ENCODE peak calls at places on chromosomes 13 and 19, in six cellular contexts. V is upper lobe of left lung, T is H54, P is HepG2, C is ovary, K is transverse colon. U is an unnamed sample.

GRCh38 chr19:5436101-5436947 is 18.9 kb upstream of the ZNRF4 start:
- DNase-seq in V (peak; percentile 62), T (peak; percentile 89), P (no peak), C (no peak), K (no peak), U (no peak)

GRCh38 chr19:10074153-10074552 is 12.0 kb upstream of the SHFL start:
- DNase-seq in V (no peak), T (no peak), P (peak; percentile 60), C (no peak), K (no peak), U (no peak)

GRCh38 chr19:5903502-5904301 is at the start of gene NDUFA11:
- DNase-seq in V (peak; percentile 100), T (peak; percentile 86), P (peak; percentile 88), C (peak; percentile 97), K (peak; percentile 99), U (peak; percentile 99)

GRCh38 chr19:51094696-51095279 is 12.1 kb upstream of the KLK14 start:
- DNase-seq in V (no peak), T (peak; percentile 28), P (peak; percentile 13), C (peak; percentile 57), K (no peak), U (peak; percentile 56)

GRCh38 chr13:40387775-40388174 is 278.7 kb downstream of the FOXO1 start:
- DNase-seq in V (peak; percentile 7), T (no peak), P (no peak), C (no peak), K (no peak), U (no peak)

GRCh38 chr19:41795031-41795461 is 1.3 kb upstream of the CEACAM3 start:
- DNase-seq in V (no peak), T (no peak), P (peak; percentile 29), C (no peak), K (peak; percentile 63), U (peak; percentile 70)

GRCh38 chr13:64074989-64075474 is 2659.4 kb upstream of the PCDH20 start:
- DNase-seq in V (peak; percentile 24), T (peak; percentile 9), P (peak; percentile 7), C (no peak), K (no peak), U (no peak)

GRCh38 chr13:51336746-51337145 is 2.7 kb upstream of the SERPINE3 start:
- DNase-seq in V (no peak), T (no peak), P (no peak), C (no peak), K (no peak), U (peak; percentile 61)

GRCh38 chr19:32416749-32417469 is 11.3 kb downstream of the DPY19L3 start:
- DNase-seq in V (no peak), T (no peak), P (no peak), C (no peak), K (no peak), U (no peak)

GRCh38 chr13:96252903-96253302 is 163.0 kb downstream of the HS6ST3 start:
- DNase-seq in V (no peak), T (no peak), P (no peak), C (no peak), K (no peak), U (no peak)

GRCh38 chr19:32676186-32676894 is 692 bp downstream of the RGS9BP start:
- DNase-seq in V (peak; percentile 90), T (no peak), P (no peak), C (no peak), K (no peak), U (peak; percentile 30)

GRCh38 chr13:33363328-33363727 is 77.8 kb upstream of the STARD13 start:
- DNase-seq in V (no peak), T (no peak), P (no peak), C (no peak), K (no peak), U (no peak)

GRCh38 chr13:45773944-45774343 is 71.8 kb downstream of the CBY2 start:
- DNase-seq in V (no peak), T (no peak), P (no peak), C (no peak), K (no peak), U (no peak)

GRCh38 chr13:109209526-109209925 is 576.9 kb downstream of the IRS2 start:
- DNase-seq in V (no peak), T (no peak), P (no peak), C (no peak), K (no peak), U (no peak)

GRCh38 chr13:51803018-51803417 is 945 bp downstream of the DHRS12 start:
- DNase-seq in V (no peak), T (no peak), P (no peak), C (peak; percentile 55), K (no peak), U (no peak)

GRCh38 chr19:39386557-39386956 is 4.3 kb downstream of the PAF1 start:
- DNase-seq in V (no peak), T (no peak), P (no peak), C (no peak), K (no peak), U (no peak)

GRCh38 chr19:41535029-41535622 is 40.8 kb upstream of the CEACAM21 start:
- DNase-seq in V (no peak), T (no peak), P (no peak), C (no peak), K (no peak), U (no peak)

GRCh38 chr19:17184381-17184841 is 30.7 kb upstream of the USE1 start:
- DNase-seq in V (no peak), T (no peak), P (no peak), C (no peak), K (peak; percentile 26), U (no peak)

GRCh38 chr13:19810996-19811881 is 28.5 kb upstream of the PSPC1 start:
- DNase-seq in V (no peak), T (no peak), P (peak; percentile 10), C (no peak), K (no peak), U (no peak)

GRCh38 chr19:17136026-17136425 is 60.4 kb downstream of the MYO9B start:
- DNase-seq in V (no peak), T (no peak), P (no peak), C (no peak), K (no peak), U (no peak)

GRCh38 chr19:17027428-17027816 is 812 bp upstream of the CPAMD8 start:
- DNase-seq in V (no peak), T (no peak), P (no peak), C (no peak), K (no peak), U (no peak)

GRCh38 chr19:13238891-13239534 is 88.8 kb downstream of the IER2 start:
- DNase-seq in V (no peak), T (no peak), P (no peak), C (no peak), K (no peak), U (no peak)
- TF ChIP-seq POLR2A in V (no peak), T (no peak), P (no peak), C (no peak), K (no peak), U (no peak)

DNA sequence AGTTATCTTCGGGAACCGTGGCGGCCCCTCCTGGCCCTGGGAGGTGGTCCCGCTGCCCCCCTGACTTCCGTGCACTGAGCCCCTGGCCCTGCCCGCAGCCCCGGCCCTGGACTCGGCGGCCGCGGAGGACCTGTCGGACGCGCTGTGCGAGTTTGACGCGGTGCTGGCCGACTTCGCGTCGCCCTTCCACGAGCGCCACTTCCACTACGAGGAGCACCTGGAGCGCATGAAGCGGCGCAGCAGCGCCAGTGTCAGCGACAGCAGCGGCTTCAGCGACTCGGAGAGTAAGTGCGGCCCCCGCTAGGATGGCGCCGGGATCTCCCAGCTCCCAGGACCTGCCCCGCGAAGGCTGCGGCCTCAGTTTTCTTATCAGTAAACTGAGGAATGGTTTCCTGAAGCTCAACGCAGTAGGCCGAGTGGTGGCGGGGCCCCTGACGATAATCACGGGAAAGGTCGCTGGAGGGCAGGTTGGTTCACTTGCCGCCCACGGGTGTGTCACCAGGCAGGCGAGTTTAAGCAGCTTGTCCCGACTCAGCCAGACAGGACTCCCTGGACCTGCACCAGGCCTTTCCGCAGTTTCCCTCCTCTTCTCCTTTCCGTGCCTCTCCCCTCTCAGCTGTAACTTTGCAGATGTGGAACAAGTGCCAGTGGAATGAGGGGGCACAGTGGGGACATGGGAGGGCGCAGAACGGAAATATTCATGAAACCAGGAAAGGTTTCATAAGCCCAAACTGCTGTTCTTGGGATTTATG is 1.0 kb downstream of the RGCC start:
- DNase-seq in V (peak; percentile 91), T (no peak), P (no peak), C (no peak), K (peak; percentile 36), U (peak; percentile 22)
- TF ChIP-seq POLR2A in V (no peak), T (no peak), P (no peak), C (no peak), K (no peak), U (no peak)

GRCh38 chr13:30496147-30496546 is 30.4 kb upstream of the HMGB1 start:
- DNase-seq in V (no peak), T (no peak), P (no peak), C (no peak), K (no peak), U (peak; percentile 73)
- TF ChIP-seq POLR2A in V (no peak), T (no peak), P (no peak), C (no peak), K (no peak), U (no peak)

GRCh38 chr13:113584870-113585671 is 518 bp downstream of the TFDP1 start:
- DNase-seq in V (peak; percentile 89), T (peak; percentile 67), P (no peak), C (no peak), K (peak; percentile 17), U (peak; percentile 12)

GRCh38 chr13:113581871-113582270 is 2.7 kb upstream of the TFDP1 start:
- DNase-seq in V (no peak), T (no peak), P (no peak), C (no peak), K (no peak), U (no peak)

GRCh38 chr13:113585828-113586355 is 1.3 kb downstream of the TFDP1 start:
- DNase-seq in V (no peak), T (no peak), P (no peak), C (no peak), K (peak; percentile 7), U (no peak)

GRCh38 chr13:113582841-113583631 is 1.5 kb upstream of the TFDP1 start:
- DNase-seq in V (peak; percentile 74), T (no peak), P (peak; percentile 38), C (no peak), K (peak; percentile 6), U (no peak)

DNA sequence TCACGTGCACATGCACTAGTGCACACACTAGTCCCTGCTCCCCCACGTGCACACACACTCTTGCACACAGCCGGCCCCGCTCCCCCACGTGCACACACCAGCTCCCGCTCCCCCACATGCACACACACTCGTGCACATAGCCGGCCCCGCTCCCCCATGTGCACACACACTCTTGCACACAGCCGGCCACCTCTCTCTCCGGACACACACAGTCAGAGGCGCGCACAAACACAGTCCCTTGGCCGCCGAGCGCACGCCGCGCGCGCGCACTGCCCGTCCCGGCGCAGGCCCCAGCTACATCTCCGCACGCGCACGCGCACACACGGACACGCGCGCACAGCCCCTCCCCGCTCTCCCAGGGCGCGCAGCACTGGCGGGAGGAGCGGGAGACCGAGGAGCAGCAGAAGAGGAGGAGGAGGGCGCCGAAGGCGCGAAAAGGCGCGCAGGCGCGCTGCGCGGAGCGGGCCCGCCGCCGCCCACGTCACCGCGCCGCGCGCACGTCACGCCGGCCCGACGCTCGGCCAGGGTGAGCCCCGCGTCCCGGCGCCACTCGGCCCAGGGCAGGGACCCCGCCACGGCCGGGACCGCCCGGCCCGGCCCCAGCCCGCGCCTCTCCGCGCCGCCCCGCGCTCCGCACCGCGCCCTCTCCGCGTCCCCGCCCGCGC is at the start of gene TFDP1:
- DNase-seq in V (peak; percentile 96), T (peak; percentile 100), P (peak; percentile 81), C (peak; percentile 67), K (peak; percentile 79), U (peak; percentile 68)
- TF ChIP-seq POLR2A in V (no peak), T (peak; percentile 74), P (peak; percentile 68), C (no peak), K (no peak), U (no peak)

GRCh38 chr13:21310220-21310619 is 133.8 kb downstream of the MRPL57 start:
- DNase-seq in V (no peak), T (no peak), P (no peak), C (no peak), K (no peak), U (no peak)
- TF ChIP-seq POLR2A in V (no peak), T (no peak), P (no peak), C (no peak), K (no peak), U (no peak)

U was measured in body of pancreas.